ENCODE peak calls at places on chromosomes 13 and 19, in four cellular contexts. A, P, O and X are unnamed samples.
A peak's percentile ranks its signal among the peaks of the same experiment; 100 is the strongest.

GRCh38 chr13:35127466-35127865 is 185.4 kb downstream of the NBEA start:
- DNase-seq in A (no peak), P (no peak), O (no peak), X (no peak)

GRCh38 chr13:49063526-49063925 is 87.8 kb downstream of the FNDC3A start:
- DNase-seq in A (no peak), P (no peak), O (no peak), X (no peak)

GRCh38 chr13:30607908-30608307 is 9.8 kb upstream of the USPL1 start:
- DNase-seq in A (no peak), P (no peak), O (no peak), X (peak; percentile 85)

GRCh38 chr13:70842062-70842644 is 733.9 kb upstream of the KLHL1 start:
- DNase-seq in A (no peak), P (no peak), O (no peak), X (no peak)

GRCh38 chr13:42876270-42876714 is 94.9 kb downstream of the FAM216B start:
- DNase-seq in A (no peak), P (no peak), O (no peak), X (peak; percentile 82)

GRCh38 chr13:40477623-40478608 is 188.5 kb downstream of the FOXO1 start:
- DNase-seq in A (peak; percentile 75), P (no peak), O (no peak), X (no peak)

GRCh38 chr19:49434907-49435577 is 6.3 kb downstream of the SLC17A7 start:
- DNase-seq in A (no peak), P (no peak), O (peak; percentile 55), X (no peak)

GRCh38 chr19:39795001-39795400 is 16.3 kb downstream of the LEUTX start:
- DNase-seq in A (no peak), P (no peak), O (no peak), X (peak; percentile 45)

GRCh38 chr13:98495627-98496238 is 81.2 kb downstream of the STK24 start:
- DNase-seq in A (peak; percentile 42), P (no peak), O (no peak), X (no peak)

GRCh38 chr13:31629085-31629785 is 110.1 kb upstream of the RXFP2 start:
- DNase-seq in A (no peak), P (no peak), O (no peak), X (no peak)

GRCh38 chr19:46413262-46414031 is at the start of gene CCDC8:
- DNase-seq in A (no peak), P (peak; percentile 84), O (peak; percentile 98), X (no peak)

GRCh38 chr13:110268061-110268460 is 38.9 kb downstream of the COL4A1 start:
- DNase-seq in A (no peak), P (no peak), O (no peak), X (no peak)

GRCh38 chr13:48235100-48235813 is 2.3 kb downstream of the ITM2B start:
- DNase-seq in A (no peak), P (peak; percentile 30), O (no peak), X (peak; percentile 45)

GRCh38 chr13:44667950-44668349 is 91.8 kb upstream of the TSC22D1 start:
- DNase-seq in A (no peak), P (no peak), O (no peak), X (no peak)

GRCh38 chr19:43470288-43470687 is 4.9 kb upstream of the LYPD3 start:
- DNase-seq in A (no peak), P (no peak), O (no peak), X (no peak)

GRCh38 chr19:7870571-7871279 is 3.5 kb downstream of the PRR36 start:
- DNase-seq in A (peak; percentile 93), P (peak; percentile 72), O (peak; percentile 98), X (no peak)

GRCh38 chr13:37143901-37144300 is 38.4 kb upstream of the CSNK1A1L start:
- DNase-seq in A (no peak), P (no peak), O (no peak), X (no peak)

GRCh38 chr19:45385392-45386221 is 15.2 kb upstream of the ERCC2 start:
- DNase-seq in A (no peak), P (no peak), O (no peak), X (no peak)

GRCh38 chr19:14381689-14382474 is 638 bp downstream of the ADGRE5 start:
- DNase-seq in A (no peak), P (no peak), O (peak; percentile 89), X (no peak)

GRCh38 chr19:49422407-49423277 is 599 bp downstream of the PTH2 start:
- DNase-seq in A (no peak), P (peak; percentile 73), O (peak; percentile 90), X (no peak)

GRCh38 chr19:35843676-35844481 is 8.4 kb downstream of the NPHS1 start:
- DNase-seq in A (no peak), P (peak; percentile 62), O (peak; percentile 81), X (no peak)

GRCh38 chr19:50449236-50449899 is 16.7 kb downstream of the MYBPC2 start:
- DNase-seq in A (no peak), P (no peak), O (no peak), X (no peak)

GRCh38 chr19:35744688-35745327 is 410 bp downstream of the U2AF1L4 start:
- DNase-seq in A (peak; percentile 94), P (peak; percentile 84), O (peak; percentile 97), X (peak; percentile 62)

GRCh38 chr13:40149611-40150283 is 494.3 kb downstream of the COG6 start:
- DNase-seq in A (no peak), P (no peak), O (no peak), X (no peak)

GRCh38 chr13:93231867-93232266 is 5.3 kb downstream of the GPC6 start:
- DNase-seq in A (peak; percentile 65), P (no peak), O (no peak), X (no peak)

GRCh38 chr19:48390188-48391099 is 907 bp downstream of the KDELR1 start:
- DNase-seq in A (peak; percentile 44), P (peak; percentile 69), O (peak; percentile 82), X (no peak)

GRCh38 chr19:3983936-3984583 is 1.2 kb downstream of the EEF2 start:
- DNase-seq in A (no peak), P (no peak), O (no peak), X (no peak)

GRCh38 chr19:5541456-5541855 is 26.3 kb downstream of the TINCR start:
- DNase-seq in A (no peak), P (no peak), O (no peak), X (no peak)

GRCh38 chr13:45456196-45456972 is 8.4 kb upstream of the COG3 start:
- DNase-seq in A (no peak), P (no peak), O (no peak), X (no peak)

GRCh38 chr19:42122691-42123607 is 9.3 kb downstream of the POU2F2 start:
- DNase-seq in A (no peak), P (no peak), O (no peak), X (peak; percentile 68)

GRCh38 chr19:1252818-1253513 is 4.6 kb downstream of the MIDN start:
- DNase-seq in A (peak; percentile 82), P (no peak), O (peak; percentile 88), X (no peak)
- TF ChIP-seq FOXK2 in A (no peak), P (no peak), O (no peak), X (no peak)

DNA sequence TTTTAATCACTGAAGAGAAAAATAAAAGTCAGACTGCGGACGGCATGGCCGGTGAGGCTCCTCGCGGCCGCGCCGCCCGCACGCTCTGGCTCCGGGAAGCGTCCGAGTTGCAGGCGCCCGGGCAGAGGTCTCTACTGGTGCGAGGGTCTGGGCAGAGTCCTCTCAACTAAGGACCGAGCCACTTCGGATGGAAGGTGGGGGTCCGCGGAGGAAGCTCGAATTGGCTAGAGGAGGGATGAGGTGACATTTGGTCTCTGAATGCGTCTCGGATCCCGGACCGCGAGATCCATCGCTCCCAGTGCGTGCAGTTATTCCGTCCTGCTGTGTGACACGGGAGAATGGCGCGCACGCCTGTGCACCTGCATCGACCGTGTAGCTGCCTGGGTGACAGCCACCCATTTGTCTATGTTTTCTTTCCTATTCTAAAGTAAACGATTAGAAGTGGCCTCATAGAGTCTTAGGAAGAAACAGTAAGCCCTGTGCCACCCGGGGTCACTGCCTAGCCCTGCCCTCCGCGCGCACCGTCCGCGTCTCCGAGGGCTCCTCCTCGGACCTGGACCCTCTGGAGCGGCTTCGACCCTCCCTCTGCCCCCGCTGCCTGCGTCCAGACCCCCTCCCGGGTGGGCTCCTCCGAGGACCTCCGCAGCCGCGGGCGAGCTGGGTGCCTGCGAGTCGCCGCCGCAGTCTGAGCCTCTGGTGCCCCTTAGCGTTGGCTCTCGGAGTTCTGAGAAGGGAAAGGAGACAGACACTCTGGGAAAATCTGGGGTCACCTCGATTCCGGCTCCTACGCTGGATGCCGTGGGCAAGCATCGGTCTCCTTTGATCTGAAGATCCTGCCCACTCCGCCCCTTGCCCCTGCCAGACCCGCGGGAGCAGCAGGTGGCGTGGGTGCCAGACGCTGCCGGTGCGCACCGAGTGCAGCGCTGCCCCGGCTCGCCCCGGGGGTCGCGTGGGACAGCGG is 347.4 kb downstream of the LIG4 start:
- DNase-seq in A (no peak), P (peak; percentile 15), O (peak; percentile 79), X (no peak)
- TF ChIP-seq FOXK2 in A (no peak), P (no peak), O (no peak), X (no peak)

DNA sequence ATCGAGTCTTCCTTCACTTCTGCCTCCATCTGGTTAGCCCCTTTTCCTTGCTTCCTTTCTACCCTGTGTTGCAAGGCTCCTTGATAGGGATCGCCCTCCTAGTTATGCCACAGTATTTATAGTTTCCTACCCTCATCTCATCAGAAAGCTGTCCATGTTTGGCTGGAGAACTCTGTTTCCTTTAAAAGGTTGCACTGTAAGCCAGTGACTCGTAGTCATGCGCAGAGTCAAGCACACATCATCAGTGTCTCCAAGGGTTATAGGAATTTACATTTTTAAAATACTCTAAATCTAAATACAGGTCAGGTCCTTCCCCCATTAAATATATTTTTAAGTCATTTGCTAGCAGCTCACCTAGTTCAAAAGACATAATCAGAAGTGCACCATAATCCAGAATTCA is 81.2 kb downstream of the GPR12 start:
- DNase-seq in A (no peak), P (no peak), O (no peak), X (no peak)
- TF ChIP-seq FOXK2 in A (no peak), P (no peak), O (no peak), X (no peak)

DNA sequence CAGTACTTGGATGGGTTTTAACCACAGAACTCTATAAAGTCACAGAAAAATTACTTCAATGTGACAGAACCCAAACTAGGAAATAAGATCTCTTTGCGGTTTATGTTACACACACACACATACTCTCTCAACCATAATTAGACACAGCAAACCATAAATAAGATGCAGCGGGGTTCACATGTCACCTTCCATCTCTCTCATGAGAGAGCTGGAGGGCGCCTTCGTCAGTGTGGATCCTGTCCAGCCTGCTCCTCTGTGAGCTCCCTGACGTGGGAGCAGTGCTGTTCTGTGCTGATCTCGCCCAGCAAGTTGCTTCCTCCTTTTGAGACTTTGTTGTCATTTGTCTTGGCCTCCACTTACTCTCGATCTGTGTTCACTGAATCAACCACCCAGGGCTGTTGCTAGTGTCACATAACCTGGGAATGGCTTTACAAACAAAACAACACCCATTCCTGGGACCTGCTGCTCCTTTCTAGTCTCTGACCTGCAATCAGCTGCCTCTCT is 204.9 kb upstream of the KL start:
- DNase-seq in A (no peak), P (no peak), O (no peak), X (peak; percentile 62)
- TF ChIP-seq FOXK2 in A (no peak), P (no peak), O (no peak), X (no peak)

GRCh38 chr13:24982333-24982999 is 113.5 kb upstream of the PABPC3 start:
- DNase-seq in A (no peak), P (no peak), O (no peak), X (no peak)
- TF ChIP-seq FOXK2 in A (no peak), P (no peak), O (no peak), X (no peak)